ENCODE peak calls at places on chromosomes 16 and 17, in six cellular contexts. Z is hepatocyte, Y is HCT116, I is GM23338, H is MM.1S, X is OCI-LY7. B is an unnamed sample.

GRCh38 chr16:716250-716607 is 1.3 kb downstream of the METRN start:
- DNase-seq in I (peak), X (no peak), H (no peak), Y (no peak), Z (no peak), B (peak)

GRCh38 chr16:73414636-73415035 is 366.7 kb upstream of the ZFHX3 start:
- DNase-seq in X (no peak), Y (no peak), H (no peak), Z (no peak), I (no peak), B (no peak)

GRCh38 chr16:21226749-21227148 is 6.8 kb upstream of the ANKS4B start:
- DNase-seq in X (no peak), Y (no peak), Z (no peak), I (no peak), H (no peak), B (no peak)

GRCh38 chr17:39663688-39664580 is 1.2 kb upstream of the TCAP start:
- DNase-seq in Z (peak), X (no peak), Y (peak), H (no peak), I (peak), B (peak)

GRCh38 chr16:89704281-89704680 is 2.8 kb upstream of the SPATA2L start:
- DNase-seq in X (no peak), I (no peak), Z (no peak), Y (no peak), H (no peak), B (no peak)

GRCh38 chr17:43074869-43075268 is 49.8 kb downstream of the RND2 start:
- DNase-seq in X (no peak), I (no peak), Z (no peak), Y (no peak), H (no peak), B (no peak)

GRCh38 chr17:61255609-61256008 is 144.0 kb upstream of the TBX2 start:
- DNase-seq in H (no peak), X (no peak), Y (no peak), Z (no peak), I (no peak), B (no peak)

GRCh38 chr17:81120149-81120484 is 45.2 kb upstream of the PVALEF start:
- DNase-seq in I (no peak), Y (no peak), H (no peak), X (no peak), Z (no peak), B (no peak)

GRCh38 chr17:63774141-63774981 is at the start of gene DDX42:
- DNase-seq in H (no peak), Y (no peak), X (peak), I (peak), Z (peak), B (peak)

GRCh38 chr17:1480747-1481465 is 11.6 kb downstream of the MYO1C start:
- DNase-seq in H (no peak), Y (no peak), Z (no peak), I (no peak), X (no peak), B (peak)

GRCh38 chr17:79831367-79832210 is 7.7 kb downstream of the CBX4 start:
- DNase-seq in I (peak), Y (no peak), X (no peak), Z (peak), H (no peak), B (no peak)

GRCh38 chr17:79830763-79831366 is 8.4 kb downstream of the CBX4 start:
- DNase-seq in I (no peak), H (no peak), X (no peak), Z (no peak), Y (no peak), B (no peak)

GRCh38 chr17:79829004-79829403 is 10.2 kb downstream of the CBX4 start:
- DNase-seq in Z (no peak), Y (no peak), H (no peak), I (no peak), X (no peak), B (no peak)

GRCh38 chr17:79830303-79830702 is 8.9 kb downstream of the CBX4 start:
- DNase-seq in Z (no peak), H (no peak), Y (no peak), I (peak), X (no peak), B (no peak)

GRCh38 chr17:79829457-79829856 is 9.8 kb downstream of the CBX4 start:
- DNase-seq in Y (no peak), I (no peak), X (no peak), H (no peak), Z (no peak), B (no peak)
- H2AFZ ChIP-seq in Y (no peak), I (no peak), X (no peak), H (no peak), Z (no peak), B (no peak)

GRCh38 chr17:41739661-41740352 is 5.4 kb upstream of the HAP1 start:
- DNase-seq in Z (no peak), X (no peak), Y (no peak), I (no peak), H (no peak), B (peak)
- TF ChIP-seq EZH2phosphoT487 in Z (no peak), X (no peak), Y (no peak), I (no peak), H (no peak), B (no peak)

GRCh38 chr16:57663917-57664661 is 4.0 kb upstream of the ADGRG3 start:
- DNase-seq in I (no peak), Z (no peak), H (no peak), Y (no peak), X (no peak), B (no peak)
- H3K4me2 ChIP-seq in I (no peak), Z (no peak), H (no peak), Y (no peak), X (no peak), B (no peak)

GRCh38 chr16:57940382-57940966 is 30.5 kb downstream of the CNGB1 start:
- DNase-seq in Z (no peak), X (no peak), Y (no peak), H (no peak), I (no peak), B (no peak)
- H2AFZ ChIP-seq in Z (no peak), X (no peak), Y (no peak), H (no peak), I (no peak), B (no peak)

DNA sequence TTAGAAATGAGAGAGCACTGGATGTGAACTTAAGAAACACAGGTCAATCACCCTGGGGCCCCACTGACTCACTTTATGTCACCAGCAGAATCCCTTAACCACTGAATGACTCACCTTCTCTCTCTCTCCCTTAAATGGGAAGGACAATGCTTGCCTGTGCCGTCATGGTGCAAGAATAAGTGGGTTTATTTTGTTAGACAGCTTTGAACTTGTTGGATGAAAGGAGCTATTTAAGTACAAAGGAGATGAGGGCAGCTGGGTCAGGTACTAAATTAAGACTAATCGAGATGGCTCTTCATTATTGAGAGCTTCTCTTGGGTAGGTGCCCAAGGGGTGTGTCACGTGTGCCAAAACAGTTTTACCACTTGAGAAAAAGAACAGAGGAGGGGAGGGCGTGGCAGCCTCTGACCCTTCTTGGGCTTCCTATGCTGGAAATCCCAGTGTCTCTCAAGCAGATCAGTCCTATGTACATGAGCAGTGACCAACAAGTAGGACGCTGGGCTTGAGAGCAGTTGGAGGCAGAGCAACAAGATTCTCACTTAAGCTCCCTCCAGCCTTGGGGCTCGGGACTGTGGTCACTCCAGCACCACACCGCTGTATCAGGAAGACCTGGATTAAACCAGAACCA is 6.7 kb upstream of the KRT31 start:
- DNase-seq in H (no peak), Z (peak), I (no peak), Y (peak), X (no peak), B (peak)
- TF ChIP-seq EZH2phosphoT487 in H (no peak), Z (no peak), I (no peak), Y (no peak), X (no peak), B (peak)

DNA sequence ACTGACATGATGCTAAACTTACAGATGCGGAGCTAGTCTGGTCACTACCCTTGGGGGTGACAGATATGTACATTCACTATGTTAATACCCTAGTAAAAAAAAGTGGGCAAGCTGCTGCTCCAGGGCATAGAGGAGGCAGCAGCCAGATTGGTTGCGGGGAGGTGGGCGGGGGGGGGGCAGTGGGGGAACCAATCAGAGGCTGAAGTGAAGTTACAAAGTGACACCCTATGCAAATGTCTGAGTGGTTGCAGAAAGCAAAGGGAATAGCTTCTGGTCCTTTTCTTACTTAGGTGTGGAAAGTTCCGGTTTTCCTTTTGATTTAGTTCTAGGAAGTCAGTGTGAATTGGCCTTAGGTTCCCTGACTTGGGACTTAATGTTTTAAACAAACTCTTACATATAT is 12.1 kb downstream of the NDEL1 start:
- DNase-seq in H (no peak), I (no peak), Z (no peak), Y (no peak), X (no peak), B (no peak)
- H3K4me2 ChIP-seq in H (no peak), I (no peak), Z (no peak), Y (no peak), X (no peak), B (no peak)

GRCh38 chr17:56786989-56787482 is 46.7 kb downstream of the C17orf67 start:
- DNase-seq in Y (peak), Z (peak), X (peak), I (no peak), H (peak), B (peak)
- H2AFZ ChIP-seq in Y (peak), Z (no peak), X (no peak), I (no peak), H (no peak), B (no peak)

DNA sequence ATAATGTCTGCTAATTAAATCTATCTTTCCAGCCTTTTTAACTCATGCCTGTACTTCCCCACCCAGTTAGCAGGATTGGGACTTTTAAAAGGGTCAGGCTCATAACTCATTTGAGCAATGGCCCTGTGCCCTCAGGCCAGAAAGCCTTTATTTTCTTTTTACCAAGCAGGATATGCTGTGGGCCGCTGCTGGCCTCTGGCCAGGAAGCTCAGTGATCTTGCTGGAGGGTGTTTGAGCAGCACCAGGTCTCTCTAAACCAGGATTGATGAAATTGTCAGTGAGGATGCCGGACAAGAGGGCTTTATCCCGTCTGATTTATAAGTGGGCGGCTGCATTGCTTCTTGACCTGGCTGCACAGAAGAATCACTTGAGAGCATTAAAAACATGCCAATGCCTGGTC is 187.8 kb downstream of the RAB11FIP4 start:
- DNase-seq in I (no peak), Y (no peak), X (no peak), H (no peak), Z (no peak), B (peak)
- TF ChIP-seq EZH2phosphoT487 in I (no peak), Y (no peak), X (no peak), H (no peak), Z (no peak), B (no peak)

GRCh38 chr17:31251075-31251474 is 46.0 kb downstream of the OMG start:
- DNase-seq in H (no peak), Z (no peak), I (no peak), X (no peak), Y (no peak), B (peak)
- H3K4me2 ChIP-seq in H (peak), Z (peak), I (no peak), X (peak), Y (no peak), B (peak)

GRCh38 chr17:75300280-75300679 is 11.0 kb upstream of the SLC25A19 start:
- DNase-seq in Z (no peak), I (no peak), X (no peak), H (no peak), Y (no peak), B (no peak)

GRCh38 chr17:75301031-75301430 is 11.8 kb upstream of the SLC25A19 start:
- DNase-seq in Y (no peak), Z (no peak), X (no peak), I (no peak), H (no peak), B (no peak)

GRCh38 chr17:75301502-75302206 is 12.4 kb upstream of the SLC25A19 start:
- DNase-seq in Y (no peak), Z (no peak), H (no peak), X (no peak), I (no peak), B (no peak)
- H2AFZ ChIP-seq in Y (no peak), Z (no peak), H (no peak), X (no peak), I (no peak), B (no peak)

B was measured in GM23248.